ENCODE peak calls at places on chromosomes 3 and 15, in nine cellular contexts. One of them, this sample, is unnamed.
A peak's percentile ranks its signal among the peaks of the same experiment; 100 is the strongest.

GRCh38 chr3:100073555-100074307 is 40.6 kb downstream of the FILIP1L start:
- DNase-seq in SK-N-DZ: no peak
- DNase-seq in H4: peak; percentile 91
- DNase-seq in GM03348: no peak
- DNase-seq in progenitor cell of endocrine pancreas: no peak
- DNase-seq in GM20000: peak; percentile 20
- DNase-seq in right lobe of liver: no peak
- DNase-seq in A172: peak; percentile 34
- DNase-seq in NCI-H446 treated with DMSO at 0.1 percent for 48 hours: no peak
- DNase-seq in this sample: no peak

GRCh38 chr3:37819591-37819990 is 42.1 kb upstream of the CTDSPL start:
- DNase-seq in SK-N-DZ: peak; percentile 69
- DNase-seq in H4: no peak
- DNase-seq in GM03348: no peak
- DNase-seq in progenitor cell of endocrine pancreas: no peak
- DNase-seq in GM20000: no peak
- DNase-seq in right lobe of liver: no peak
- DNase-seq in A172: peak; percentile 58
- DNase-seq in NCI-H446 treated with DMSO at 0.1 percent for 48 hours: no peak
- DNase-seq in this sample: no peak

GRCh38 chr3:100023150-100023549 is 91.2 kb downstream of the FILIP1L start:
- DNase-seq in SK-N-DZ: no peak
- DNase-seq in H4: no peak
- DNase-seq in GM03348: no peak
- DNase-seq in progenitor cell of endocrine pancreas: no peak
- DNase-seq in GM20000: no peak
- DNase-seq in right lobe of liver: no peak
- DNase-seq in A172: no peak
- DNase-seq in NCI-H446 treated with DMSO at 0.1 percent for 48 hours: peak; percentile 51
- DNase-seq in this sample: no peak

GRCh38 chr3:42717311-42717710 is 14.7 kb upstream of the HHATL start:
- DNase-seq in SK-N-DZ: no peak
- DNase-seq in H4: peak; percentile 14
- DNase-seq in GM03348: no peak
- DNase-seq in progenitor cell of endocrine pancreas: no peak
- DNase-seq in GM20000: no peak
- DNase-seq in right lobe of liver: no peak
- DNase-seq in A172: no peak
- DNase-seq in NCI-H446 treated with DMSO at 0.1 percent for 48 hours: no peak
- DNase-seq in this sample: no peak

GRCh38 chr15:49622561-49622960 is 1.7 kb downstream of the DTWD1 start:
- DNase-seq in SK-N-DZ: no peak
- DNase-seq in H4: no peak
- DNase-seq in GM03348: no peak
- DNase-seq in progenitor cell of endocrine pancreas: no peak
- DNase-seq in GM20000: no peak
- DNase-seq in right lobe of liver: no peak
- DNase-seq in A172: no peak
- DNase-seq in NCI-H446 treated with DMSO at 0.1 percent for 48 hours: no peak
- DNase-seq in this sample: no peak

GRCh38 chr3:13839766-13840340 is 40.0 kb downstream of the WNT7A start:
- DNase-seq in SK-N-DZ: no peak
- DNase-seq in H4: no peak
- DNase-seq in GM03348: no peak
- DNase-seq in progenitor cell of endocrine pancreas: no peak
- DNase-seq in GM20000: no peak
- DNase-seq in right lobe of liver: no peak
- DNase-seq in A172: no peak
- DNase-seq in NCI-H446 treated with DMSO at 0.1 percent for 48 hours: no peak
- DNase-seq in this sample: no peak

GRCh38 chr3:134059680-134060560 is 30.2 kb upstream of the SLCO2A1 start:
- DNase-seq in SK-N-DZ: no peak
- DNase-seq in H4: no peak
- DNase-seq in GM03348: peak; percentile 33
- DNase-seq in progenitor cell of endocrine pancreas: no peak
- DNase-seq in GM20000: no peak
- DNase-seq in right lobe of liver: peak; percentile 38
- DNase-seq in A172: peak; percentile 43
- DNase-seq in NCI-H446 treated with DMSO at 0.1 percent for 48 hours: no peak
- DNase-seq in this sample: no peak

GRCh38 chr15:93703092-93703785 is 528.1 kb upstream of the MCTP2 start:
- DNase-seq in SK-N-DZ: no peak
- DNase-seq in H4: no peak
- DNase-seq in GM03348: peak; percentile 21
- DNase-seq in progenitor cell of endocrine pancreas: no peak
- DNase-seq in GM20000: no peak
- DNase-seq in right lobe of liver: no peak
- DNase-seq in A172: no peak
- DNase-seq in NCI-H446 treated with DMSO at 0.1 percent for 48 hours: no peak
- DNase-seq in this sample: no peak

GRCh38 chr3:66431494-66431893 is 69.3 kb downstream of the LRIG1 start:
- DNase-seq in SK-N-DZ: no peak
- DNase-seq in H4: no peak
- DNase-seq in GM03348: peak; percentile 61
- DNase-seq in progenitor cell of endocrine pancreas: no peak
- DNase-seq in GM20000: no peak
- DNase-seq in right lobe of liver: no peak
- DNase-seq in A172: peak; percentile 58
- DNase-seq in NCI-H446 treated with DMSO at 0.1 percent for 48 hours: no peak
- DNase-seq in this sample: no peak

GRCh38 chr15:79035111-79035601 is 55.4 kb downstream of the RASGRF1 start:
- DNase-seq in SK-N-DZ: peak; percentile 21
- DNase-seq in H4: no peak
- DNase-seq in GM03348: peak; percentile 21
- DNase-seq in progenitor cell of endocrine pancreas: no peak
- DNase-seq in GM20000: peak; percentile 26
- DNase-seq in right lobe of liver: no peak
- DNase-seq in A172: peak; percentile 4
- DNase-seq in NCI-H446 treated with DMSO at 0.1 percent for 48 hours: no peak
- DNase-seq in this sample: no peak

GRCh38 chr3:65318231-65318630 is 630.4 kb upstream of the ADAMTS9 start:
- DNase-seq in SK-N-DZ: no peak
- DNase-seq in H4: no peak
- DNase-seq in GM03348: no peak
- DNase-seq in progenitor cell of endocrine pancreas: no peak
- DNase-seq in GM20000: no peak
- DNase-seq in right lobe of liver: no peak
- DNase-seq in A172: no peak
- DNase-seq in NCI-H446 treated with DMSO at 0.1 percent for 48 hours: no peak
- DNase-seq in this sample: no peak

GRCh38 chr15:78177447-78177873 is 28.3 kb downstream of the IDH3A start:
- DNase-seq in SK-N-DZ: peak; percentile 28
- DNase-seq in H4: no peak
- DNase-seq in GM03348: peak; percentile 66
- DNase-seq in progenitor cell of endocrine pancreas: peak; percentile 51
- DNase-seq in GM20000: peak; percentile 58
- DNase-seq in right lobe of liver: no peak
- DNase-seq in A172: peak; percentile 22
- DNase-seq in NCI-H446 treated with DMSO at 0.1 percent for 48 hours: no peak
- DNase-seq in this sample: no peak

This sample was measured in lower lobe of right lung.